ENCODE peak calls at places on chromosomes 2 and 18, in seven cellular contexts. One of them, this sample, is unnamed. For H3K36me3, the result is how much of the 10 kb centered on the place peaks cover.

GRCh38 chr2:96869824-96870630 is at the start of gene SEMA4C:
- DNase-seq in stomach: peak
- DNase-seq in esophagus muscularis mucosa: no peak
- DNase-seq in tibial artery: peak
- DNase-seq in aorta: peak
- DNase-seq in colonic mucosa: peak
- DNase-seq in SJCRH30: peak
- DNase-seq in this sample: peak

GRCh38 chr2:200336980-200337615 is 30.6 kb downstream of the SPATS2L start:
- DNase-seq in stomach: no peak
- DNase-seq in esophagus muscularis mucosa: no peak
- DNase-seq in tibial artery: no peak
- DNase-seq in aorta: no peak
- DNase-seq in colonic mucosa: no peak
- DNase-seq in SJCRH30: no peak
- DNase-seq in this sample: no peak

GRCh38 chr2:86274918-86275275 is 62.5 kb downstream of the REEP1 start:
- DNase-seq in stomach: peak
- DNase-seq in esophagus muscularis mucosa: peak
- DNase-seq in tibial artery: no peak
- DNase-seq in aorta: no peak
- DNase-seq in colonic mucosa: peak
- DNase-seq in SJCRH30: peak
- DNase-seq in this sample: no peak

GRCh38 chr2:5365871-5366461 is 326.2 kb upstream of the SOX11 start:
- DNase-seq in stomach: peak
- DNase-seq in esophagus muscularis mucosa: peak
- DNase-seq in tibial artery: no peak
- DNase-seq in aorta: peak
- DNase-seq in colonic mucosa: peak
- DNase-seq in SJCRH30: peak
- DNase-seq in this sample: peak

GRCh38 chr2:240785424-240786335 is 34.3 kb downstream of the KIF1A start:
- DNase-seq in stomach: no peak
- DNase-seq in esophagus muscularis mucosa: no peak
- DNase-seq in tibial artery: no peak
- DNase-seq in aorta: peak
- DNase-seq in colonic mucosa: no peak
- DNase-seq in SJCRH30: no peak
- DNase-seq in this sample: peak

GRCh38 chr18:58364867-58365533 is 263.9 kb downstream of the ALPK2 start:
- DNase-seq in stomach: no peak
- DNase-seq in esophagus muscularis mucosa: no peak
- DNase-seq in tibial artery: no peak
- DNase-seq in aorta: no peak
- DNase-seq in colonic mucosa: no peak
- DNase-seq in SJCRH30: no peak
- DNase-seq in this sample: no peak

GRCh38 chr2:236939751-236940229 is 145.9 kb upstream of the COPS8 start:
- DNase-seq in stomach: no peak
- DNase-seq in esophagus muscularis mucosa: peak
- DNase-seq in tibial artery: no peak
- DNase-seq in aorta: no peak
- DNase-seq in colonic mucosa: peak
- DNase-seq in SJCRH30: no peak
- DNase-seq in this sample: no peak

GRCh38 chr18:59706499-59706898 is 9.3 kb upstream of the CCBE1 start:
- DNase-seq in stomach: no peak
- DNase-seq in esophagus muscularis mucosa: no peak
- DNase-seq in tibial artery: no peak
- DNase-seq in aorta: no peak
- DNase-seq in colonic mucosa: no peak
- DNase-seq in SJCRH30: no peak
- DNase-seq in this sample: no peak

GRCh38 chr2:241719093-241719492 is 15.3 kb upstream of the D2HGDH start:
- DNase-seq in stomach: no peak
- DNase-seq in esophagus muscularis mucosa: no peak
- DNase-seq in tibial artery: no peak
- DNase-seq in aorta: no peak
- DNase-seq in colonic mucosa: no peak
- DNase-seq in SJCRH30: no peak
- DNase-seq in this sample: no peak

GRCh38 chr18:39872566-39872965 is 2082.5 kb upstream of the PIK3C3 start:
- DNase-seq in stomach: no peak
- DNase-seq in esophagus muscularis mucosa: no peak
- DNase-seq in tibial artery: no peak
- DNase-seq in aorta: no peak
- DNase-seq in colonic mucosa: no peak
- DNase-seq in SJCRH30: no peak
- DNase-seq in this sample: no peak

GRCh38 chr2:172736419-172737174 is 952 bp downstream of the RAPGEF4 start:
- DNase-seq in stomach: no peak
- DNase-seq in esophagus muscularis mucosa: no peak
- DNase-seq in tibial artery: no peak
- DNase-seq in aorta: no peak
- DNase-seq in colonic mucosa: no peak
- DNase-seq in SJCRH30: no peak
- DNase-seq in this sample: no peak

GRCh38 chr2:19881866-19882265 is 19.9 kb downstream of the TTC32 start:
- DNase-seq in stomach: no peak
- DNase-seq in esophagus muscularis mucosa: peak
- DNase-seq in tibial artery: no peak
- DNase-seq in aorta: no peak
- DNase-seq in colonic mucosa: no peak
- DNase-seq in SJCRH30: no peak
- DNase-seq in this sample: no peak

GRCh38 chr2:36655456-36655855 is 41.1 kb upstream of the VIT start:
- DNase-seq in stomach: no peak
- DNase-seq in esophagus muscularis mucosa: no peak
- DNase-seq in tibial artery: no peak
- DNase-seq in aorta: no peak
- DNase-seq in colonic mucosa: no peak
- DNase-seq in SJCRH30: no peak
- DNase-seq in this sample: no peak

GRCh38 chr2:10048501-10049171 is 5.3 kb downstream of the KLF11 start:
- DNase-seq in stomach: no peak
- DNase-seq in esophagus muscularis mucosa: no peak
- DNase-seq in tibial artery: no peak
- DNase-seq in aorta: peak
- DNase-seq in colonic mucosa: peak
- DNase-seq in SJCRH30: peak
- DNase-seq in this sample: no peak

DNA sequence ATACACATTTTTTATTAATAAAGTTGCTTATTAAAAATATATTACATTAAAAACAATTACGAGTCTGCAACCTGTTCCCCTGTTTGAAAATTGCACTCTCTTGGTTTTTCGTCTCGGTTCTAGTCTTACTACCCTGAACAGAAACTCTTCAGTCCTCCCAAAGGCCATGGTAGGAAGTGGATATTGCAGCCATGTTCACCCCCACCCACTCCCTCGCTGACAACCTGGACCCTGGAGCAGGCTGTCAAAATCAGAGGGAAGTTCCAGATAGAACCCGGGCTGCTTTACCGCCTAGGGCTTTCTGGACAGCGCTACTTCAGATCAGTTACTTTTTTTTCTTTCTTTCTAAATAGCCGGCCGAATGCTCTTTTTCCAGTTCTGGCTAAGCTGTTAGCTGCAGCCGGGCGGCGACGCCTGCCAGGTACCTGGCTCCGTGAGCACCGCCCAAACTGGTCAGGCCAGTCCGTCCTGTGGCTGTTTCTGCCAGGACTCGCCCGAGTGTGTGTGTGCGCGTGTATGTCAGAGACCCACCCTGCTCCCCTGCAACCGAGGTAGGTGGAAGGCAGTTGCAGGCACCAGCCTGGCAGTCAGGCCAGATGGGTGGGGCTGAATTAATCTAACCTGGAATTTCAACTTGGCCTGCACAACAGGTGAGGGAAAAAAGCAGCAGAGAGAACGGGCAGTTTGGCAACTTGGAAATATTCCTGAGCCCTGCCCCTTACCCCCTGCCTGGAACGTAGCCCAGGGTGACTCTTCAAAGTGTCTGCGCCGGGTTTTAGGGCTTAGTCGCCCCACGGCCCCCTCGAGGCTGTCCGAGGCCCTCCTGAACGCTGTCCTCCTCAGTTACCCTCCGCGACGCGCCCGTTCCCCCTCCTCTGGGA is 1.1 kb upstream of the TET3 start:
- DNase-seq in stomach: peak
- DNase-seq in esophagus muscularis mucosa: no peak
- DNase-seq in tibial artery: no peak
- DNase-seq in aorta: no peak
- DNase-seq in colonic mucosa: peak
- DNase-seq in SJCRH30: peak
- DNase-seq in this sample: peak
- H3K4me3 ChIP-seq in stomach: peak
- H3K4me3 ChIP-seq in esophagus muscularis mucosa: peak
- H3K4me3 ChIP-seq in tibial artery: peak
- H3K4me3 ChIP-seq in aorta: no peak
- H3K4me3 ChIP-seq in colonic mucosa: peak
- H3K4me3 ChIP-seq in SJCRH30: peak
- H3K4me3 ChIP-seq in this sample: peak

GRCh38 chr2:158676295-158676694 is 118.8 kb upstream of the DAPL1 start:
- DNase-seq in stomach: no peak
- DNase-seq in esophagus muscularis mucosa: no peak
- DNase-seq in tibial artery: no peak
- DNase-seq in aorta: no peak
- DNase-seq in colonic mucosa: no peak
- DNase-seq in SJCRH30: no peak
- DNase-seq in this sample: no peak
- H3K27ac ChIP-seq in stomach: no peak
- H3K27ac ChIP-seq in esophagus muscularis mucosa: no peak
- H3K27ac ChIP-seq in tibial artery: no peak
- H3K27ac ChIP-seq in aorta: no peak
- H3K27ac ChIP-seq in colonic mucosa: no peak
- H3K27ac ChIP-seq in SJCRH30: no peak
- H3K27ac ChIP-seq in this sample: no peak

DNA sequence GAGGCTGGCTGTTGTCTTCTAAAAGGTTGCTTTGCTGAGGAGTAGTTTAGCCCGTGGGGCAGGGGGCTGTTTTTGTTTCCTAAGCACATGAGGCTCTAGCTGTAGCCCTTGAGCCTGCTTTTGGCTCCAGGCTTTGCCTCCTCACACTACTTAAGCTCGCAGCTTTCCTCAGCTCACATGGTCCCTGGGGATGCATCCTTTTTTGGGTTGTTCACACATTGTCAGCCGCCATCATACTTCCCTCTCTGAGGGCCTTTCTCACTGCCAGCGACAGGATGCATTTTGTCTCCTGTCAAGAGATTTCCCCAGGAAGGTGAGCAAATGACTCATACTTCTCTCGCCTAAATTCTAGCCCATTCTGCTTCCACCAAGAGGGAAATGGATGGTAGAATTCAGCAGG is 279.5 kb upstream of the PKDCC start:
- DNase-seq in stomach: no peak
- DNase-seq in esophagus muscularis mucosa: no peak
- DNase-seq in tibial artery: no peak
- DNase-seq in aorta: no peak
- DNase-seq in colonic mucosa: no peak
- DNase-seq in SJCRH30: no peak
- DNase-seq in this sample: no peak
- H3K36me3 ChIP-seq in stomach: under half
- H3K36me3 ChIP-seq in esophagus muscularis mucosa: under half
- H3K36me3 ChIP-seq in tibial artery: under half
- H3K36me3 ChIP-seq in aorta: under half
- H3K36me3 ChIP-seq in colonic mucosa: under half
- H3K36me3 ChIP-seq in SJCRH30: under half
- H3K36me3 ChIP-seq in this sample: under half

DNA sequence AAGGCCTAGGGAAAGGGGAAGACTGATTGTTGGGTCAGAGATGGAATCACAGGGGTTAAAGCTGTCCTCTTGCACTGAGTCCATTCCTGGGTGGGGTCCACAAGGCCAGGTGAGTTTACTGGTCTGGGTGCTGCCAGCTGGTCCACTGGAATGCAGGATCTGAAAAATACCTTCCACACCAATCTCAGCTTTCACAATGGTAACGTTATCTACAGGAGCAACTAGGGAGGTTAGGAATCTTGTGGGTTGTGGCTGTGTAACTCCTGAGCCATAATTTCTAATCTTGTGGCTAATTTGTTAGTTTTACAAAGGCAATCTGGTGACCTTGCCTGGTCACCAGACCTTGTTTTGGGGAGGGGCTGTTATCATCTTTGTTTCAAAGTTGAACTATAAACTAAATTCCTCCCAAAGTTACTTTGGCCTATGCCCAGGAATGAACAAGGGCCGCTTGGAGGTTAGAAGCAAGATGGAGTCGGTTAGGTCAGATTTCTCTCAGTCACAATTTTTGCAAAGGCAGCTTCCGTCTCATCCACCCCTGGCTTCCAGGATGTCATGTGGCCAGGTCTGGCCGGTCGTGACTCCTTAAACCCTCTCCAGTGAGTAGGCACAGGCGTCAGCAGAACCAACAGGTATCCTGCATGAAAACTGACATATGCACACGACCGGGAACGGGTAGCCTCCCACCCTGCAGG is 123.3 kb upstream of the SH3BP4 start:
- DNase-seq in stomach: no peak
- DNase-seq in esophagus muscularis mucosa: no peak
- DNase-seq in tibial artery: no peak
- DNase-seq in aorta: no peak
- DNase-seq in colonic mucosa: no peak
- DNase-seq in SJCRH30: no peak
- DNase-seq in this sample: no peak
- H3K4me3 ChIP-seq in stomach: no peak
- H3K4me3 ChIP-seq in esophagus muscularis mucosa: no peak
- H3K4me3 ChIP-seq in tibial artery: no peak
- H3K4me3 ChIP-seq in aorta: no peak
- H3K4me3 ChIP-seq in colonic mucosa: no peak
- H3K4me3 ChIP-seq in SJCRH30: no peak
- H3K4me3 ChIP-seq in this sample: no peak

This sample was measured in upper lobe of right lung.